ENCODE peak calls at places on chromosomes 6 and 20, in ten cellular contexts. M is epithelial cell of esophagus; C is fibroblast of lung; I is spleen; E is ovary; W is left lung; R is upper lobe of left lung; S is tibial nerve; O is CD8-positive, alpha-beta memory T cell; K is fibroblast of villous mesenchyme. Q is an unnamed sample.

GRCh38 chr6:47161176-47161687 is 119.1 kb upstream of the ADGRF1 start:
- DNase-seq in C (peak), W (no peak), O (no peak), S (no peak), M (peak), E (no peak), I (no peak), R (peak), K (no peak), Q (peak)

GRCh38 chr20:2005831-2006426 is 12.1 kb upstream of the PDYN start:
- DNase-seq in O (peak), C (peak), K (peak), E (peak), W (peak), M (peak), I (peak), R (peak), S (peak), Q (peak)

GRCh38 chr6:126625019-126625418 is 285.1 kb downstream of the CENPW start:
- DNase-seq in S (no peak), E (no peak), M (peak), K (peak), W (no peak), R (no peak), C (peak), I (no peak), O (no peak), Q (peak)

GRCh38 chr20:50141811-50142561 is 11.5 kb downstream of the PEDS1 start:
- DNase-seq in I (no peak), E (no peak), O (no peak), S (no peak), W (no peak), C (no peak), R (no peak), K (no peak), M (no peak), Q (no peak)

GRCh38 chr6:107676002-107676401 is 148.1 kb downstream of the SCML4 start:
- DNase-seq in R (no peak), E (no peak), M (no peak), O (no peak), I (no peak), W (no peak), K (no peak), C (no peak), S (no peak), Q (no peak)

GRCh38 chr6:153162172-153162571 is 31.1 kb upstream of the RGS17 start:
- DNase-seq in I (no peak), E (no peak), O (no peak), S (no peak), R (no peak), C (peak), M (peak), W (no peak), K (peak), Q (peak)

GRCh38 chr6:89200706-89201215 is 16.4 kb downstream of the GABRR1 start:
- DNase-seq in O (no peak), C (no peak), I (no peak), M (no peak), S (no peak), E (no peak), W (no peak), K (no peak), R (no peak), Q (no peak)

GRCh38 chr6:152087701-152088100 is 280.2 kb downstream of the ESR1 start:
- DNase-seq in M (no peak), S (no peak), C (no peak), W (no peak), R (no peak), I (no peak), K (no peak), E (no peak), O (no peak), Q (no peak)

GRCh38 chr20:44810391-44811149 is at the start of gene RIMS4:
- DNase-seq in O (no peak), M (peak), C (no peak), I (no peak), R (no peak), K (no peak), W (no peak), E (peak), S (no peak), Q (no peak)

GRCh38 chr20:21781446-21782075 is 76.1 kb downstream of the PAX1 start:
- DNase-seq in K (no peak), I (no peak), W (no peak), S (no peak), R (no peak), E (no peak), M (no peak), O (no peak), C (no peak), Q (no peak)

GRCh38 chr6:134029495-134030455 is 22.6 kb downstream of the SLC2A12 start:
- DNase-seq in R (no peak), I (no peak), M (peak), O (no peak), S (no peak), K (peak), C (peak), E (no peak), W (no peak), Q (peak)

GRCh38 chr6:56958481-56958880 is 3.6 kb downstream of the BEND6 start:
- DNase-seq in K (no peak), C (peak), S (no peak), I (no peak), R (no peak), M (no peak), O (no peak), W (no peak), E (no peak), Q (peak)

GRCh38 chr20:44714701-44715494 is at the start of gene CCN5:
- DNase-seq in W (peak), I (peak), K (peak), R (peak), C (peak), M (peak), O (no peak), E (peak), S (peak), Q (peak)

GRCh38 chr6:2939315-2940009 is 31.9 kb downstream of the SERPINB6 start:
- DNase-seq in I (peak), O (no peak), C (no peak), S (no peak), W (no peak), R (no peak), E (no peak), K (no peak), M (no peak), Q (no peak)

GRCh38 chr20:10639762-10640556 is 33.8 kb downstream of the JAG1 start:
- DNase-seq in E (no peak), W (no peak), K (no peak), O (no peak), C (no peak), S (no peak), R (no peak), I (no peak), M (no peak), Q (no peak)

GRCh38 chr20:21529863-21530262 is 16.0 kb upstream of the NKX2-2 start:
- DNase-seq in I (no peak), M (no peak), O (no peak), C (no peak), S (no peak), E (no peak), R (no peak), K (no peak), W (no peak), Q (no peak)

GRCh38 chr20:38115205-38115604 is 49.9 kb downstream of the TGM2 start:
- DNase-seq in O (no peak), M (no peak), K (no peak), E (no peak), S (no peak), R (no peak), C (no peak), I (no peak), W (no peak), Q (no peak)

GRCh38 chr20:57918546-57918945 is 208.7 kb upstream of the PMEPA1 start:
- DNase-seq in E (no peak), W (no peak), M (no peak), R (no peak), C (no peak), I (no peak), K (no peak), S (no peak), O (no peak), Q (no peak)

GRCh38 chr6:28207244-28208179 is 17.6 kb upstream of the ZSCAN9 start:
- DNase-seq in E (no peak), K (peak), M (peak), I (peak), C (peak), W (peak), R (peak), S (no peak), O (no peak), Q (peak)

GRCh38 chr6:75796723-75797122 is 47.7 kb downstream of the MYO6 start:
- DNase-seq in E (no peak), C (no peak), M (no peak), O (no peak), S (no peak), R (no peak), K (no peak), W (no peak), I (no peak), Q (no peak)

GRCh38 chr20:64254156-64254555 is 1.4 kb upstream of the PCMTD2 start:
- DNase-seq in K (no peak), M (no peak), S (no peak), R (no peak), C (no peak), E (no peak), O (no peak), W (no peak), I (no peak), Q (no peak)

GRCh38 chr6:74001091-74001490 is 305.1 kb downstream of the CD109 start:
- DNase-seq in O (no peak), S (no peak), C (no peak), M (no peak), W (no peak), E (no peak), R (no peak), K (no peak), I (no peak), Q (no peak)

GRCh38 chr6:38141045-38141444 is 321.5 kb downstream of the ZFAND3 start:
- DNase-seq in M (no peak), O (no peak), E (no peak), S (no peak), C (no peak), R (no peak), W (no peak), I (no peak), K (no peak), Q (no peak)

GRCh38 chr20:46408281-46408731 is 1.9 kb upstream of the ELMO2 start:
- DNase-seq in C (no peak), R (no peak), E (no peak), M (peak), W (no peak), I (no peak), K (no peak), S (no peak), O (no peak), Q (no peak)

DNA sequence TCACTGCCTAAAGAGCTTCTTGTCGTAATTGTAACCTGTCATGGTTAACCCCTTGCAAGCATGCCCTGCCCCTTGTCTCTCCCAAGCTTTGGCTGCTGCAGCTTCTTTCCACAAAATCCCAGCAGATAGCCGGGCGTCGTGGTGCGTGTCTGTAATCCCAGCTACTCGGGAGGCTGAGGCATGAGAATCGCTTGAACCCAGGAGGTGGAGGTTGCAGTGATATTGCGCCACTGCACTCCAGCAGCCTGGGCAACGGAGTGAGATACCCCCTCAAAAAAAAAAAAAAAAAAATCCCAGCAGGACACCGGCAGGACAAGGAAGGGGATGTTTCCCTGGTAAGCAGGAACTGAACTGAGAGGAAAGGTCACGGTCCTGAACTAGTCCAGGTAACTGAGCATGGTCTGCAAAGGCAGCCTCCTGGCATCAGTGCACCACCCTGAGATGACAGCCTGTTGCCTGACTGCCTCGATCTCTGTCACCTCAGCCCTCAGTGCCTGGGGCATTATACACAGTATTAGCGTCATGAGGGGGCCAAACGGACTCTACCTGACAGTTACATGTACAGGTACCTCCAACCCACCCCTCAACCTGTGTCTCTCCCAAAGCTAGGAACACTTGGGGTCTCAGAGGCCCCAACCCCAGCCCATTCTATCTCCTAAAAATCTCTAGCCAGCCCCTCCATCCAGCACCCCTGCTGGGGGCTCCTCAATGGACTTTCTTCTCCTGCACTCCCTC is 1.8 kb downstream of the LZTS3 start:
- DNase-seq in S (no peak), W (no peak), K (no peak), O (peak), I (no peak), C (no peak), E (no peak), R (no peak), M (no peak), Q (no peak)
- H3K4me3 ChIP-seq in S (no peak), W (no peak), K (no peak), O (no peak), I (no peak), C (no peak), E (no peak), R (no peak), M (no peak), Q (no peak)

DNA sequence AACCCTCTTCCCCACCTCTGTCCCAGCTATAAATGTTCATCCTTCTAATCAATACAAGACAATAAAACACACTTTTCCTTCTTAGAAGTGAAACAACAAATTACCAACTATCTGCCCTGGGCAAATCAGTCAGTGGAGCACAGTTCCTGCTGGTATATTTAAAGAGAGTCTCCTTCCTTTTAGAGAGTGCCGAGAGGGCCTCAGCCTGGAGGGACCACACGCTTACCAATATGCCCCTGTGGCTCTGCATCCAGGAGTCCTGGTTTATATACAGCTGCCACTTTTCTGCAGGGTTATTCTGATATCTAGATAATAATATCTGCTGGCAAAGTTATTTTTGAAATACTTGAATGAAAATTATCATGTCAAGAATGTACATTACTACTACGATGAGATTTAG is 87.4 kb upstream of the KCNK16 start:
- DNase-seq in E (no peak), S (no peak), I (no peak), K (no peak), W (no peak), M (no peak), O (no peak), C (no peak), R (no peak), Q (no peak)
- H3K4me3 ChIP-seq in E (no peak), S (no peak), I (no peak), K (no peak), W (no peak), M (no peak), O (no peak), C (no peak), R (no peak), Q (no peak)

GRCh38 chr6:116323863-116324262 is 44.1 kb upstream of the TSPYL1 start:
- DNase-seq in M (no peak), E (no peak), C (no peak), R (no peak), I (no peak), W (no peak), K (no peak), S (no peak), O (no peak), Q (no peak)
- H3K4me3 ChIP-seq in M (no peak), E (no peak), C (no peak), R (no peak), I (no peak), W (no peak), K (no peak), S (no peak), O (no peak), Q (no peak)

GRCh38 chr20:8215516-8215915 is 83.5 kb downstream of the PLCB1 start:
- DNase-seq in E (no peak), C (peak), W (no peak), K (peak), R (no peak), M (no peak), O (no peak), S (no peak), I (no peak), Q (peak)

GRCh38 chr20:8216375-8217200 is 84.5 kb downstream of the PLCB1 start:
- DNase-seq in O (no peak), C (no peak), R (no peak), S (no peak), E (no peak), I (no peak), W (no peak), K (no peak), M (no peak), Q (no peak)

GRCh38 chr20:8213270-8213669 is 81.2 kb downstream of the PLCB1 start:
- DNase-seq in O (no peak), M (no peak), R (no peak), S (no peak), C (no peak), E (no peak), I (no peak), W (no peak), K (no peak), Q (no peak)

GRCh38 chr20:8212286-8212685 is 80.2 kb downstream of the PLCB1 start:
- DNase-seq in R (no peak), I (no peak), O (no peak), W (no peak), M (no peak), S (no peak), E (no peak), K (peak), C (peak), Q (peak)

DNA sequence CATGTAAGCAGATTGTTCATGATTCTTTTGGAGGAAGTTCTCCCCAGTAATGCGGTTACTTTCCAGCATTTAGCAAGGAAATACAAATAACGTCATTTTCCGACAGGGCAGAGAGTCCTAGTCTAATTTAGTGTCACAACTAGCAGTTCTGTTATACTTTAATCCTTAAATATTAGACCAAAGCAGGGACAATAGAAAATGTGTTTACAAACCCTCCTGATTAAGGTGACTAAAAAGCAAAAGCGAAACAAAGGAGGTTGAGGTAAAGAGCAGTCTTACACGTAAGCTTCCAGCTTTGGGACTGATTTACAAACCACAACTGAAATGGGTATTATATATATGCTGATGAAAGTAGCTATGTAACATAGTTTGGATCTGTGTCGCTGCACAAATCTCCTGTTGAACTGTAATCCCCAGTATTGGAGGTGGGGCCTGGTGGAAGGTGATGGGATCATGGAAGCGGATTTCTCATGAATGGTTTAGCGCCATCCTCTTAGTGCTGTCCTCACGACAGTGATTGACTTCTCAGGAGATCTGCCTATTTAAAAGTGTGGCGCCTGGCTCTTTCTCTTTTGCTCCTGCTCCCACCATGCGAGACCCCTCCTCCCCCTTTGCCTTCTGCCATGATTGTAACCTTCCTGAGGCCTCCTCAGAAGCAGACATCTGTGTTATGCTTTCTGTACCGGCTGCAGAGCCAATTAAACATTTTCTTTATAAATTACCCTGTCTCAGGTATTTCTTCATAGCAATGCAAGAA is 81.9 kb downstream of the PLCB1 start:
- DNase-seq in W (no peak), R (no peak), C (no peak), E (no peak), M (no peak), I (no peak), O (no peak), S (no peak), K (no peak), Q (no peak)
- H3K4me3 ChIP-seq in W (no peak), R (peak), C (no peak), E (no peak), M (no peak), I (no peak), O (peak), S (no peak), K (no peak), Q (no peak)

Q was measured in cardiac fibroblast.